ENCODE peak calls at places on chromosomes 4 and X, in six cellular contexts. X is stimulated activated CD4-positive, alpha-beta T cell treated with anti-CD3 and anti-CD28 coated beads, Interleukin-4, amount 100 ng/mL, for 48 hours; R is skeletal muscle cell; O is endothelial cell; F is CD8-positive, alpha-beta memory T cell; L is LHCN-M2. P is an unnamed sample.
A peak's percentile ranks its signal among the peaks of the same experiment; 100 is the strongest.

GRCh38 chr4:13528823-13529129 is 15.5 kb downstream of the NKX3-2 start:
- DNase-seq in X (no peak), R (no peak), O (no peak), F (no peak), L (no peak), P (no peak)

GRCh38 chr4:185915817-185916216 is 103.8 kb upstream of the SORBS2 start:
- DNase-seq in X (no peak), R (no peak), O (no peak), F (no peak), L (no peak), P (no peak)

GRCh38 chr4:176838611-176839411 is 46.1 kb upstream of the VEGFC start:
- DNase-seq in X (no peak), R (peak; percentile 87), O (no peak), F (no peak), L (peak; percentile 65), P (peak; percentile 77)

GRCh38 chrX:38409289-38409688 is 56.9 kb downstream of the OTC start:
- DNase-seq in X (no peak), R (no peak), O (no peak), F (no peak), L (peak; percentile 2), P (no peak)

GRCh38 chr4:87882321-87882720 is 49.6 kb downstream of the MEPE start:
- DNase-seq in X (no peak), R (no peak), O (no peak), F (no peak), L (no peak), P (no peak)

GRCh38 chr4:118410143-118410542 is 57.3 kb upstream of the PRSS12 start:
- DNase-seq in X (no peak), R (peak; percentile 62), O (no peak), F (no peak), L (peak; percentile 32), P (peak; percentile 63)

GRCh38 chr4:121164291-121164690 is at the start of gene TNIP3:
- DNase-seq in X (no peak), R (no peak), O (no peak), F (no peak), L (no peak), P (no peak)

GRCh38 chr4:151484396-151485102 is 75.6 kb downstream of the FHIP1A start:
- DNase-seq in X (no peak), R (peak; percentile 54), O (no peak), F (no peak), L (peak; percentile 95), P (peak; percentile 53)

GRCh38 chr4:140876597-140877364 is 120.6 kb upstream of the TBC1D9 start:
- DNase-seq in X (no peak), R (no peak), O (no peak), F (no peak), L (no peak), P (no peak)

GRCh38 chrX:103626855-103627254 is 1.9 kb upstream of the TCEAL1 start:
- DNase-seq in X (no peak), R (no peak), O (no peak), F (no peak), L (no peak), P (no peak)

GRCh38 chrX:152926279-152926678 is 28.4 kb downstream of the ZNF185 start:
- DNase-seq in X (no peak), R (no peak), O (peak; percentile 38), F (peak; percentile 57), L (peak; percentile 64), P (peak; percentile 4)

GRCh38 chrX:149497626-149498025 is 7.5 kb downstream of the IDS start:
- DNase-seq in X (no peak), R (peak; percentile 18), O (no peak), F (no peak), L (peak; percentile 75), P (no peak)

GRCh38 chr4:153222790-153223417 is 18.7 kb downstream of the TRIM2 start:
- DNase-seq in X (peak; percentile 12), R (no peak), O (peak; percentile 57), F (no peak), L (peak; percentile 25), P (no peak)

GRCh38 chrX:47796433-47796906 is 40.2 kb upstream of the ZNF81 start:
- DNase-seq in X (no peak), R (peak; percentile 49), O (no peak), F (no peak), L (peak; percentile 84), P (no peak)

GRCh38 chr4:155582971-155583437 is 83.6 kb upstream of the GUCY1A1 start:
- DNase-seq in X (no peak), R (no peak), O (no peak), F (no peak), L (no peak), P (no peak)

GRCh38 chr4:128979934-128980333 is 113.4 kb downstream of the SCLT1 start:
- DNase-seq in X (no peak), R (peak; percentile 57), O (no peak), F (no peak), L (peak; percentile 74), P (peak; percentile 54)

GRCh38 chr4:128393111-128393704 is 105.6 kb upstream of the PGRMC2 start:
- DNase-seq in X (no peak), R (no peak), O (no peak), F (no peak), L (peak; percentile 22), P (no peak)

GRCh38 chr4:146545102-146545501 is 23.4 kb upstream of the SLC10A7 start:
- DNase-seq in X (no peak), R (no peak), O (peak; percentile 14), F (no peak), L (peak; percentile 40), P (no peak)

GRCh38 chrX:65706041-65706828 is 38.8 kb downstream of the MSN start:
- DNase-seq in X (peak; percentile 30), R (no peak), O (no peak), F (peak; percentile 61), L (peak; percentile 87), P (no peak)

GRCh38 chr4:169416997-169417396 is 146.2 kb upstream of the SH3RF1 start:
- DNase-seq in X (no peak), R (no peak), O (no peak), F (no peak), L (no peak), P (no peak)

GRCh38 chr4:169098054-169098896 is 88.2 kb upstream of the CBR4 start:
- DNase-seq in X (no peak), R (no peak), O (no peak), F (no peak), L (no peak), P (no peak)